ENCODE peak calls at places on chromosomes 16 and 17, in four cellular contexts. V, M, B and G are unnamed samples.

GRCh38 chr16:82773018-82773417 is 146.2 kb downstream of the CDH13 start:
- DNase-seq in B (no peak), V (peak; percentile 12), M (no peak), G (no peak)

GRCh38 chr17:50423553-50424159 is 2.4 kb upstream of the ACSF2 start:
- DNase-seq in M (peak; percentile 61), B (peak; percentile 72), V (peak; percentile 94), G (peak; percentile 66)

GRCh38 chr17:77428020-77428781 is 287.4 kb downstream of the SEC14L1 start:
- DNase-seq in V (no peak), M (no peak), B (no peak), G (no peak)

GRCh38 chr17:6654816-6655731 is 3.5 kb downstream of the C17orf100 start:
- DNase-seq in V (no peak), M (no peak), B (no peak), G (no peak)

GRCh38 chr17:74599531-74599939 is 7.5 kb upstream of the CD300LD start:
- DNase-seq in M (no peak), B (no peak), V (no peak), G (no peak)

GRCh38 chr16:4593069-4593468 is 21.6 kb downstream of the UBALD1 start:
- DNase-seq in B (no peak), V (no peak), M (no peak), G (no peak)

GRCh38 chr17:55294042-55294751 is 29.4 kb downstream of the HLF start:
- DNase-seq in V (no peak), M (no peak), B (no peak), G (peak; percentile 66)

GRCh38 chr17:16003841-16004240 is 4.2 kb downstream of the TTC19 start:
- DNase-seq in V (no peak), B (no peak), M (no peak), G (no peak)

GRCh38 chr17:19487009-19487600 is 46.5 kb upstream of the SLC47A1 start:
- DNase-seq in B (no peak), V (peak; percentile 60), M (no peak), G (no peak)

GRCh38 chr16:86222541-86222940 is 287.8 kb upstream of the FOXF1 start:
- DNase-seq in B (peak; percentile 61), V (peak; percentile 42), M (no peak), G (no peak)

GRCh38 chr17:7380321-7380720 is 568 bp upstream of the TNK1 start:
- DNase-seq in B (no peak), M (peak; percentile 11), V (peak; percentile 71), G (no peak)

GRCh38 chr16:75385507-75386152 is 47.7 kb downstream of the CFDP1 start:
- DNase-seq in M (peak; percentile 80), B (peak; percentile 79), V (peak; percentile 93), G (peak; percentile 69)

GRCh38 chr17:28033972-28034714 is 8.3 kb upstream of the NLK start:
- DNase-seq in B (peak; percentile 41), V (peak; percentile 91), M (peak; percentile 54), G (peak; percentile 84)

GRCh38 chr16:57627184-57627871 is 1.1 kb upstream of the ADGRG1 start:
- DNase-seq in M (peak; percentile 76), B (no peak), V (peak; percentile 77), G (peak; percentile 25)

GRCh38 chr16:27566417-27566816 is 16.5 kb downstream of the KATNIP start:
- DNase-seq in V (no peak), M (no peak), B (no peak), G (no peak)

GRCh38 chr17:38915639-38915995 is 9.8 kb upstream of the LASP1NB start:
- DNase-seq in B (no peak), M (no peak), V (no peak), G (no peak)
- H3K4me3 ChIP-seq in B (no peak overlapping the region), M (no peak overlapping the region), V (no peak overlapping the region), G (no peak overlapping the region)

GRCh38 chr17:47663997-47664941 is 14.6 kb downstream of the KPNB1 start:
- DNase-seq in V (peak; percentile 78), M (no peak), B (no peak), G (peak; percentile 42)

GRCh38 chr17:47654991-47655390 is 5.3 kb downstream of the KPNB1 start:
- DNase-seq in V (no peak), B (no peak), M (no peak), G (no peak)

GRCh38 chr17:47665655-47666054 is 15.9 kb downstream of the KPNB1 start:
- DNase-seq in V (peak; percentile 84), M (peak; percentile 52), B (no peak), G (no peak)

GRCh38 chr17:47660064-47660492 is 10.4 kb downstream of the KPNB1 start:
- DNase-seq in V (no peak), B (no peak), M (no peak), G (no peak)
- TF ChIP-seq CTCF in V (no peak), B (no peak), M (no peak), G (no peak)

GRCh38 chr17:47736501-47737211 is 3.6 kb downstream of the TBX21 start:
- DNase-seq in M (no peak), V (no peak), B (no peak), G (no peak)

GRCh38 chr17:47733414-47734288 is 615 bp downstream of the TBX21 start:
- DNase-seq in B (no peak), V (no peak), M (no peak), G (no peak)

GRCh38 chr17:47733047-47733413 is at the start of gene TBX21:
- DNase-seq in V (peak; percentile 27), B (no peak), M (no peak), G (no peak)

GRCh38 chr17:47735139-47735464 is 2.1 kb downstream of the TBX21 start:
- DNase-seq in B (no peak), V (no peak), M (no peak), G (no peak)

DNA sequence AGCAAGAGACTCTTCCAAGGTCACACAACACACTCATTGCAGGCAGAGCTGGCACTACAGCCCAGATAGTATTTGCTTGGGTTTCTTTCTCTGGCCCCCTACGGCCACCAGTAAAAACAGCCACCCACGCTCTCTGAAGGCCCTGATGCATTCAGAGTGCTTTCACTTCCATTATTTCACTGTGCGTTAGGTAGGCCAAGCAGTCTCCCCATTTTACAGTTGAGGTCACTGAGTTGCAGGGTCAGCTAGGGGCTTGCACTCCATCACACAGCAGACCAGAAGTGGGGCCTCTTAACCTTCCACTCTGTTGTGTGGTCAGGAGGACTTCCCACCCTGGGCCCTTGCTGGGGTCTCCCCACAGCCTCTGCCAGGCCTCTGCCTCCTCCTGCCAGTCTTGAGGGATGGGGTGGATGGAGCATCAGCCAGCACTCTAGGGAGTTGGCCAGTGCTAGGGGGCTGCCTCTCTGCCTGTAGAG is 2.5 kb downstream of the TBX21 start:
- DNase-seq in V (no peak), B (no peak), M (no peak), G (no peak)
- H3K4me3 ChIP-seq in V (no peak overlapping the region), B (no peak overlapping the region), M (no peak overlapping the region), G (no peak overlapping the region)

GRCh38 chr16:70770968-70771552 is 29.9 kb downstream of the VAC14 start:
- DNase-seq in B (no peak), V (peak; percentile 62), M (no peak), G (no peak)

GRCh38 chr16:70769131-70769530 is 31.8 kb downstream of the VAC14 start:
- DNase-seq in M (no peak), B (no peak), V (no peak), G (no peak)

GRCh38 chr16:70768205-70768580 is 32.8 kb downstream of the VAC14 start:
- DNase-seq in B (no peak), V (no peak), M (no peak), G (no peak)

GRCh38 chr16:70770291-70770967 is 30.5 kb downstream of the VAC14 start:
- DNase-seq in V (no peak), B (no peak), M (no peak), G (no peak)

DNA sequence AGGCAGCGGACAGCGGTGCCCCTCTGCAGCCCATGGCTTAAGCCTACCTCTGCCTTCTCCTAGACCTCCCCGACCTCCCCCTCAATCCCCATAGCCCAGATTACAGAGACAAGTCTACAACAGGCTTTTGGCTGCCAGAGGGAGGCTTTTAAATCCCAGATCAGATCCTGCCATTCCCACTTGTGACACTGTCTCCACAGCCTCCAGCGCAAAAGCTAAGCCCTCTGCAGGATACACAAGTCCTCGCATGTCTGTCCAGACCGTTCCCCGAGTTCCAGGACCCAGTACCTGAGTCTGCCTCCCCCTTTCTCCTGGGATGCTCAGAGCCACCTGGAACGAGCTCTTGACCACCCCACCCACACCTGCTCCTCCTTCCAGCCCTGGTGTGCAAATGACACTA is 31.2 kb downstream of the VAC14 start:
- DNase-seq in B (no peak), M (no peak), V (no peak), G (no peak)
- TF ChIP-seq CTCF in B (no peak), M (no peak), V (no peak), G (no peak)